ENCODE peak calls at places on chromosomes 1 and 21, in eight cellular contexts. Q, H, R, W, B, T, X and Y are unnamed samples.
A peak's percentile ranks its signal among the peaks of the same experiment; 100 is the strongest.

GRCh38 chr1:231353086-231353485 is 15.0 kb downstream of the SPRTN start:
- DNase-seq in R (no peak), B (no peak), W (no peak), Q (no peak), X (no peak), T (no peak), H (no peak), Y (no peak)

GRCh38 chr1:87513971-87514660 is 185.4 kb downstream of the LMO4 start:
- DNase-seq in R (no peak), H (no peak), W (no peak), Q (no peak), X (no peak), B (no peak), T (peak; percentile 59), Y (no peak)

GRCh38 chr1:1200876-1201810 is 5.2 kb downstream of the TNFRSF18 start:
- DNase-seq in H (peak; percentile 72), B (peak; percentile 19), Q (peak; percentile 44), T (peak; percentile 63), R (peak; percentile 75), X (peak; percentile 87), W (peak; percentile 82), Y (no peak)

GRCh38 chr1:171221665-171222591 is 26.4 kb upstream of the FMO1 start:
- DNase-seq in T (peak; percentile 22), Q (no peak), W (no peak), R (no peak), H (no peak), B (no peak), X (no peak), Y (no peak)

GRCh38 chr1:18344755-18345154 is 136.0 kb upstream of the KLHDC7A start:
- DNase-seq in T (no peak), H (no peak), R (no peak), W (no peak), X (no peak), Q (no peak), B (no peak), Y (no peak)

GRCh38 chr1:47582891-47583608 is 145.2 kb downstream of the FOXD2 start:
- DNase-seq in H (no peak), R (no peak), X (no peak), B (no peak), Q (no peak), W (no peak), T (no peak), Y (peak; percentile 49)

GRCh38 chr1:17419626-17420328 is 19.7 kb downstream of the RCC2 start:
- DNase-seq in Q (peak; percentile 74), B (peak; percentile 73), W (peak; percentile 51), X (peak; percentile 63), H (peak; percentile 73), T (peak; percentile 36), R (peak; percentile 77), Y (peak; percentile 69)

GRCh38 chr1:6785721-6786505 is 659 bp downstream of the CAMTA1 start:
- DNase-seq in B (peak; percentile 47), R (peak; percentile 56), W (peak; percentile 26), T (peak; percentile 15), H (peak; percentile 49), Q (peak; percentile 49), X (peak; percentile 25), Y (no peak)

GRCh38 chr1:39922139-39922757 is 20.5 kb upstream of the MYCL start:
- DNase-seq in Q (no peak), R (no peak), H (no peak), B (no peak), X (no peak), T (no peak), W (no peak), Y (no peak)

GRCh38 chr21:45211661-45212060 is 76.0 kb downstream of the POFUT2 start:
- DNase-seq in W (no peak), T (no peak), B (no peak), Q (no peak), H (no peak), R (no peak), X (no peak), Y (no peak)

GRCh38 chr21:25300632-25301031 is 306.6 kb downstream of the MRPL39 start:
- DNase-seq in X (no peak), T (no peak), B (no peak), W (no peak), R (no peak), Q (no peak), H (no peak), Y (no peak)

GRCh38 chr21:14526816-14527689 is 19.1 kb downstream of the SAMSN1 start:
- DNase-seq in H (no peak), T (no peak), W (no peak), X (peak; percentile 22), Q (no peak), B (no peak), R (no peak), Y (no peak)

GRCh38 chr1:234862944-234863515 is 253.1 kb upstream of the IRF2BP2 start:
- DNase-seq in R (peak; percentile 70), Q (peak; percentile 80), B (peak; percentile 81), T (peak; percentile 68), X (no peak), H (peak; percentile 69), W (no peak), Y (peak; percentile 92)
- H3K4me3 ChIP-seq in R (no peak overlapping the region), Q (peak overlapping the region; percentile 24), B (no peak overlapping the region), T (no peak overlapping the region), X (no peak overlapping the region), H (no peak overlapping the region), W (no peak overlapping the region), Y (no peak overlapping the region)

GRCh38 chr1:10446790-10447422 is 2.9 kb upstream of the CORT start:
- DNase-seq in X (no peak), T (no peak), H (no peak), Q (no peak), W (no peak), R (no peak), B (no peak), Y (no peak)

GRCh38 chr1:10451286-10451685 is 1.5 kb downstream of the CORT start:
- DNase-seq in T (peak; percentile 44), R (no peak), B (no peak), W (no peak), H (no peak), Q (no peak), X (no peak), Y (no peak)

GRCh38 chr1:10449731-10450130 is at the start of gene CORT:
- DNase-seq in W (no peak), X (no peak), B (no peak), H (no peak), R (no peak), T (no peak), Q (no peak), Y (no peak)

GRCh38 chr1:10444795-10445397 is 4.9 kb upstream of the CORT start:
- DNase-seq in H (no peak), B (no peak), Q (no peak), T (no peak), X (no peak), W (no peak), R (no peak), Y (no peak)

DNA sequence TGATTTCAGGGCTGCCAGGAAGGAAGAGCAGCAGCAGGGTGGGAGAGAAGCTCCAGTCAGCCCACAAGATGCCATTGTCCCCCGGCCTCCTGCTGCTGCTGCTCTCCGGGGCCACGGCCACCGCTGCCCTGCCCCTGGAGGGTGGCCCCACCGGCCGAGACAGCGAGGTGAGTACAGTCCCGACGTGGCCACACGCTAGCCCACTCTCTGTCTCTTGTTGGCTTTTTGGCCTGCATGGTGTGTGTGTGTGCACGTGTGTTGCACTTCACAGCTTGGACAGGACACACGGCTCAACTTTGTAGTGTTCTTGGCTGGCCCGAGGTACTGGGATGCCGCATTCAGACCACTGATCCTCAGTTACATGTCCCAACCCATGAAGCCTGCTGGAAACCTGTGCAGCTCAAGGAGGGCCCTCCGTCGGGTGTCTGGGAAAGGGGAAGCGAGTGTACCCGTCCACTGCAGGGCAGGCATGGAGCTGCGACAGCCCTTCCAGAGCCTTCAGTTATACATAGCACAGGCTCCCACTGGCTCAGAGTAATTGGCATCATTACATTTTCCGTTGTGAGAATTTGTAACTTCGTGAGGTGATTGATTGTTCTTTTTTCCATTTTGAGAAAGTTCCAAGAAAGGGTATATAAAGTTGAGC is 448 bp downstream of the CORT start:
- DNase-seq in H (no peak), R (no peak), B (no peak), Q (no peak), T (no peak), W (no peak), X (no peak), Y (no peak)
- H3K4me1 ChIP-seq in H (no peaks in the 10 kb centered on the region), R (no peaks in the 10 kb centered on the region), B (no peaks in the 10 kb centered on the region), Q (peaks cover 5% of the 10 kb centered on the region), T (peaks cover 2% of the 10 kb centered on the region), W (no peaks in the 10 kb centered on the region), X (no peaks in the 10 kb centered on the region), Y (peaks cover 6% of the 10 kb centered on the region)

DNA sequence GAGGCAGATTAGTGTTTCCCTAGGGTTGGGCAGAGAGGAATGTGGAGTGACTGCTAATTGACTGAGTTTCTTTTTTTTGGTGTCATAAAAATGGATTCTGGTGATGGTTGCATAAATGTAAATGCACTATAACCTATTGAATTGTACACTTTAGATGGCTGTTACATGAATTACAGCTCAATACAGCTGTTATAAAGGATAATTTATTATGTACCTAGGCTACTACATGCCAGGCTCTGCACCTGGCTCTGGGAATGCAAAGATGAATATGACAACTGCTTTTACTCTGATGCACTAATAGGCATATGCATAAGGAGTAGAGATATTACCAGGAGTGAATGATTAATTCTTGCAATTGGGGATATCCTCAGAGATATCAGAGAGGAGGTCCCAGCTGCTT is 345.3 kb downstream of the PTBP2 start:
- DNase-seq in W (no peak), Q (no peak), B (no peak), R (no peak), X (no peak), T (no peak), H (peak; percentile 41), Y (no peak)
- H3K4me3 ChIP-seq in W (no peak overlapping the region), Q (no peak overlapping the region), B (no peak overlapping the region), R (no peak overlapping the region), X (no peak overlapping the region), T (no peak overlapping the region), H (no peak overlapping the region), Y (no peak overlapping the region)

GRCh38 chr1:30742300-30742962 is 15.1 kb downstream of the LAPTM5 start:
- DNase-seq in Q (no peak), B (no peak), T (no peak), W (no peak), H (no peak), X (no peak), R (no peak), Y (no peak)
- H3K4me1 ChIP-seq in Q (no peaks in the 10 kb centered on the region), B (peaks cover 14% of the 10 kb centered on the region), T (no peaks in the 10 kb centered on the region), W (peaks cover 81% of the 10 kb centered on the region), H (peaks cover 6% of the 10 kb centered on the region), X (peaks cover 82% of the 10 kb centered on the region), R (no peaks in the 10 kb centered on the region), Y (no peaks in the 10 kb centered on the region)

DNA sequence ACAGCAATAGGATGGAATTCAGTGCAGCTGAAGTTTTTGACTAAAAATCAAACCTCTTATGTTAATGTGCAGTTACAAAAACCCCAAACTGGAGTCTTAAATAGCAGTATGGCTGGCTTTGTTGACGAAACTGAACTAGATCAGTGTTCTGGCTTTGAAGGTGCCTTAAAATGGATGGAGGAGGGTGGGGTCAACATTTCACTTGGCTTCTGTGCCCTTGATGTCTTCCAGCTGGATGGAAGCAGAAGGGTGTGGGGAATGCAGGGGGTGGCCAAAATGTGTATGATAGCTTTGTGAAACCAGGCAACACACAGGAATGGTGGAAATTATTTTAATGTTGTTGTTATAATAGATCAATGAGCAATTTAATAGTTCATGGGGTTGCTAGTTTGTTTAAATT is 96.8 kb upstream of the C1orf105 start:
- DNase-seq in W (no peak), R (no peak), H (no peak), Q (no peak), X (no peak), T (no peak), B (no peak), Y (no peak)
- H3K4me3 ChIP-seq in W (no peak overlapping the region), R (no peak overlapping the region), H (no peak overlapping the region), Q (no peak overlapping the region), X (no peak overlapping the region), T (no peak overlapping the region), B (no peak overlapping the region), Y (no peak overlapping the region)